ENCODE peak calls at places on chromosome 6, in six cellular contexts. One of them, this sample, is unnamed.

GRCh38 chr6:89044988-89045387 is 35.6 kb upstream of the PNRC1 start:
- DNase-seq in CD8-positive, alpha-beta T cell: no peak
- DNase-seq in mucosa of gallbladder: no peak
- DNase-seq in OCI-M1: peak
- DNase-seq in kidney glomerular epithelial cell: no peak
- DNase-seq in GM23248: no peak
- DNase-seq in this sample: no peak

GRCh38 chr6:128284128-128284527 is 236.3 kb downstream of the PTPRK start:
- DNase-seq in kidney glomerular epithelial cell: no peak
- DNase-seq in CD8-positive, alpha-beta T cell: no peak
- DNase-seq in OCI-M1: no peak
- DNase-seq in mucosa of gallbladder: no peak
- DNase-seq in GM23248: peak
- DNase-seq in this sample: no peak

GRCh38 chr6:44275749-44276648 is 5.7 kb downstream of the TMEM151B start:
- DNase-seq in mucosa of gallbladder: no peak
- DNase-seq in kidney glomerular epithelial cell: no peak
- DNase-seq in GM23248: peak
- DNase-seq in OCI-M1: no peak
- DNase-seq in CD8-positive, alpha-beta T cell: peak
- DNase-seq in this sample: no peak

GRCh38 chr6:159232106-159232645 is 63.0 kb downstream of the FNDC1 start:
- DNase-seq in CD8-positive, alpha-beta T cell: no peak
- DNase-seq in kidney glomerular epithelial cell: no peak
- DNase-seq in OCI-M1: no peak
- DNase-seq in mucosa of gallbladder: no peak
- DNase-seq in GM23248: no peak
- DNase-seq in this sample: no peak

GRCh38 chr6:36033935-36034334 is 6.3 kb downstream of the MAPK14 start:
- DNase-seq in CD8-positive, alpha-beta T cell: peak
- DNase-seq in mucosa of gallbladder: no peak
- DNase-seq in kidney glomerular epithelial cell: no peak
- DNase-seq in OCI-M1: no peak
- DNase-seq in GM23248: peak
- DNase-seq in this sample: no peak

GRCh38 chr6:11432713-11433450 is 104.7 kb upstream of the TMEM170B start:
- DNase-seq in CD8-positive, alpha-beta T cell: no peak
- DNase-seq in mucosa of gallbladder: no peak
- DNase-seq in GM23248: peak
- DNase-seq in OCI-M1: no peak
- DNase-seq in kidney glomerular epithelial cell: peak
- DNase-seq in this sample: no peak

GRCh38 chr6:12291785-12292604 is 1.8 kb downstream of the EDN1 start:
- DNase-seq in kidney glomerular epithelial cell: peak
- DNase-seq in mucosa of gallbladder: peak
- DNase-seq in CD8-positive, alpha-beta T cell: no peak
- DNase-seq in OCI-M1: no peak
- DNase-seq in GM23248: peak
- DNase-seq in this sample: peak

GRCh38 chr6:44234101-44235090 is 11.0 kb downstream of the SLC29A1 start:
- DNase-seq in kidney glomerular epithelial cell: peak
- DNase-seq in CD8-positive, alpha-beta T cell: no peak
- DNase-seq in mucosa of gallbladder: peak
- DNase-seq in GM23248: peak
- DNase-seq in OCI-M1: peak
- DNase-seq in this sample: peak

GRCh38 chr6:157823523-157824370 is 701 bp downstream of the SNX9 start:
- DNase-seq in GM23248: peak
- DNase-seq in kidney glomerular epithelial cell: peak
- DNase-seq in CD8-positive, alpha-beta T cell: peak
- DNase-seq in OCI-M1: peak
- DNase-seq in mucosa of gallbladder: peak
- DNase-seq in this sample: peak

GRCh38 chr6:135226537-135226936 is 45.4 kb downstream of the MYB start:
- DNase-seq in CD8-positive, alpha-beta T cell: no peak
- DNase-seq in mucosa of gallbladder: no peak
- DNase-seq in OCI-M1: no peak
- DNase-seq in GM23248: no peak
- DNase-seq in kidney glomerular epithelial cell: no peak
- DNase-seq in this sample: no peak

GRCh38 chr6:75748743-75749538 is at the start of gene MYO6:
- DNase-seq in CD8-positive, alpha-beta T cell: peak
- DNase-seq in OCI-M1: peak
- DNase-seq in mucosa of gallbladder: peak
- DNase-seq in kidney glomerular epithelial cell: peak
- DNase-seq in GM23248: peak
- DNase-seq in this sample: peak

GRCh38 chr6:142478117-142478516 is 176.3 kb downstream of the ADGRG6 start:
- DNase-seq in mucosa of gallbladder: no peak
- DNase-seq in CD8-positive, alpha-beta T cell: no peak
- DNase-seq in GM23248: peak
- DNase-seq in kidney glomerular epithelial cell: no peak
- DNase-seq in OCI-M1: peak
- DNase-seq in this sample: peak

GRCh38 chr6:48630511-48630910 is 519.5 kb upstream of the PTCHD4 start:
- DNase-seq in mucosa of gallbladder: no peak
- DNase-seq in CD8-positive, alpha-beta T cell: no peak
- DNase-seq in GM23248: no peak
- DNase-seq in OCI-M1: peak
- DNase-seq in kidney glomerular epithelial cell: no peak
- DNase-seq in this sample: no peak

GRCh38 chr6:152071843-152072242 is 264.4 kb downstream of the ESR1 start:
- DNase-seq in CD8-positive, alpha-beta T cell: no peak
- DNase-seq in mucosa of gallbladder: no peak
- DNase-seq in OCI-M1: no peak
- DNase-seq in kidney glomerular epithelial cell: no peak
- DNase-seq in GM23248: no peak
- DNase-seq in this sample: no peak

GRCh38 chr6:142856857-142857608 is 87.9 kb downstream of the HIVEP2 start:
- DNase-seq in kidney glomerular epithelial cell: no peak
- DNase-seq in CD8-positive, alpha-beta T cell: peak
- DNase-seq in mucosa of gallbladder: no peak
- DNase-seq in OCI-M1: no peak
- DNase-seq in GM23248: no peak
- DNase-seq in this sample: no peak

GRCh38 chr6:84065718-84066290 is 32.2 kb downstream of the MRAP2 start:
- DNase-seq in kidney glomerular epithelial cell: no peak
- DNase-seq in mucosa of gallbladder: peak
- DNase-seq in CD8-positive, alpha-beta T cell: no peak
- DNase-seq in GM23248: peak
- DNase-seq in OCI-M1: peak
- DNase-seq in this sample: no peak